ENCODE peak calls at places on chromosomes 13 and 19, in five cellular contexts. W is RCC 7860; P is AG09309; J is stimulated activated CD8-positive, alpha-beta memory T cell treated with anti-CD3 and anti-CD28 coated beads, Interleukin-4, amount 100 ng/mL, for 24 hours; Z is NCI-H1417. L is an unnamed sample.

GRCh38 chr13:109955598-109955997 is 169.2 kb upstream of the IRS2 start:
- DNase-seq in W (no peak), P (no peak), J (no peak), Z (no peak), L (no peak)

GRCh38 chr19:4232614-4233281 is 3.4 kb downstream of the EBI3 start:
- DNase-seq in W (no peak), P (no peak), J (no peak), Z (peak; percentile 51), L (no peak)

GRCh38 chr13:23212621-23213020 is 31.8 kb downstream of the SGCG start:
- DNase-seq in W (no peak), P (no peak), J (no peak), Z (no peak), L (no peak)

GRCh38 chr13:113904411-113904810 is 40.5 kb upstream of the GAS6 start:
- DNase-seq in W (peak; percentile 23), P (no peak), J (no peak), Z (no peak), L (no peak)

GRCh38 chr19:54017266-54017665 is 25.8 kb downstream of the CACNG6 start:
- DNase-seq in W (peak; percentile 52), P (no peak), J (no peak), Z (no peak), L (peak; percentile 24)

GRCh38 chr13:79749985-79750551 is 269.1 kb downstream of the NDFIP2 start:
- DNase-seq in W (peak; percentile 63), P (peak; percentile 97), J (no peak), Z (no peak), L (no peak)

GRCh38 chr13:79806821-79807220 is 325.9 kb downstream of the NDFIP2 start:
- DNase-seq in W (no peak), P (no peak), J (no peak), Z (no peak), L (no peak)

GRCh38 chr19:2949939-2950285 is 5.1 kb upstream of the ZNF77 start:
- DNase-seq in W (peak; percentile 5), P (no peak), J (no peak), Z (peak; percentile 72), L (no peak)

GRCh38 chr13:100138859-100139491 is 50.1 kb downstream of the PCCA start:
- DNase-seq in W (peak; percentile 5), P (no peak), J (no peak), Z (no peak), L (no peak)

GRCh38 chr13:58721273-58721672 is 1089.7 kb downstream of the PCDH17 start:
- DNase-seq in W (no peak), P (no peak), J (no peak), Z (no peak), L (no peak)

GRCh38 chr19:30170495-30171137 is 201.6 kb upstream of the ZNF536 start:
- DNase-seq in W (no peak), P (no peak), J (no peak), Z (no peak), L (no peak)

GRCh38 chr19:30376272-30376671 is 4.1 kb downstream of the ZNF536 start:
- DNase-seq in W (no peak), P (no peak), J (no peak), Z (no peak), L (no peak)

GRCh38 chr19:14769201-14769600 is 9.2 kb downstream of the ADGRE2 start:
- DNase-seq in W (no peak), P (no peak), J (no peak), Z (no peak), L (no peak)

GRCh38 chr13:30905932-30906383 is at the start of gene MEDAG:
- DNase-seq in W (no peak), P (no peak), J (no peak), Z (no peak), L (no peak)

GRCh38 chr13:100707818-100708740 is 33.5 kb upstream of the TMTC4 start:
- DNase-seq in W (peak; percentile 93), P (no peak), J (no peak), Z (no peak), L (no peak)

L was measured in NCI-H748 treated with DMSO at 0.1 percent for 48 hours.